ENCODE peak calls at places on chromosomes 16 and 17, in eight cellular contexts. One of them, this sample, is unnamed.
A peak's percentile ranks its signal among the peaks of the same experiment; 100 is the strongest.

GRCh38 chr17:31416503-31416923 is 25.0 kb downstream of the RAB11FIP4 start:
- DNase-seq in BE2C: no peak
- DNase-seq in mammary epithelial cell: no peak
- DNase-seq in foreskin fibroblast: no peak
- DNase-seq in left ventricle myocardium inferior: peak; percentile 45
- DNase-seq in A673: no peak
- DNase-seq in NB4: no peak
- DNase-seq in fibroblast of mammary gland: no peak
- DNase-seq in this sample: no peak

GRCh38 chr16:50680556-50680893 is 587 bp downstream of the SNX20 start:
- DNase-seq in BE2C: no peak
- DNase-seq in mammary epithelial cell: no peak
- DNase-seq in foreskin fibroblast: no peak
- DNase-seq in left ventricle myocardium inferior: no peak
- DNase-seq in A673: no peak
- DNase-seq in NB4: no peak
- DNase-seq in fibroblast of mammary gland: no peak
- DNase-seq in this sample: no peak

GRCh38 chr17:56558088-56558487 is 35.4 kb upstream of the NOG start:
- DNase-seq in BE2C: no peak
- DNase-seq in mammary epithelial cell: no peak
- DNase-seq in foreskin fibroblast: no peak
- DNase-seq in left ventricle myocardium inferior: no peak
- DNase-seq in A673: no peak
- DNase-seq in NB4: no peak
- DNase-seq in fibroblast of mammary gland: no peak
- DNase-seq in this sample: no peak

GRCh38 chr17:81391268-81391963 is 3.8 kb upstream of the BAHCC1 start:
- DNase-seq in BE2C: no peak
- DNase-seq in mammary epithelial cell: no peak
- DNase-seq in foreskin fibroblast: no peak
- DNase-seq in left ventricle myocardium inferior: no peak
- DNase-seq in A673: no peak
- DNase-seq in NB4: no peak
- DNase-seq in fibroblast of mammary gland: no peak
- DNase-seq in this sample: no peak

GRCh38 chr17:82964851-82965341 is 114.5 kb upstream of the METRNL start:
- DNase-seq in BE2C: no peak
- DNase-seq in mammary epithelial cell: no peak
- DNase-seq in foreskin fibroblast: no peak
- DNase-seq in left ventricle myocardium inferior: no peak
- DNase-seq in A673: no peak
- DNase-seq in NB4: no peak
- DNase-seq in fibroblast of mammary gland: no peak
- DNase-seq in this sample: no peak

GRCh38 chr17:54992797-54993639 is 24.5 kb downstream of the STXBP4 start:
- DNase-seq in BE2C: peak; percentile 26
- DNase-seq in mammary epithelial cell: peak; percentile 30
- DNase-seq in foreskin fibroblast: peak; percentile 14
- DNase-seq in left ventricle myocardium inferior: no peak
- DNase-seq in A673: peak; percentile 74
- DNase-seq in NB4: peak; percentile 58
- DNase-seq in fibroblast of mammary gland: peak; percentile 62
- DNase-seq in this sample: peak; percentile 57

GRCh38 chr16:17138801-17139200 is 332.0 kb downstream of the XYLT1 start:
- DNase-seq in BE2C: no peak
- DNase-seq in mammary epithelial cell: no peak
- DNase-seq in foreskin fibroblast: no peak
- DNase-seq in left ventricle myocardium inferior: no peak
- DNase-seq in A673: peak; percentile 8
- DNase-seq in NB4: peak; percentile 5
- DNase-seq in fibroblast of mammary gland: peak; percentile 13
- DNase-seq in this sample: no peak

GRCh38 chr16:80852261-80852872 is 48.0 kb upstream of the CDYL2 start:
- DNase-seq in BE2C: peak; percentile 6
- DNase-seq in mammary epithelial cell: peak; percentile 2
- DNase-seq in foreskin fibroblast: peak; percentile 16
- DNase-seq in left ventricle myocardium inferior: no peak
- DNase-seq in A673: peak; percentile 38
- DNase-seq in NB4: peak; percentile 44
- DNase-seq in fibroblast of mammary gland: peak; percentile 38
- DNase-seq in this sample: peak; percentile 29

GRCh38 chr16:28910046-28911031 is 14.7 kb downstream of the RABEP2 start:
- DNase-seq in BE2C: no peak
- DNase-seq in mammary epithelial cell: peak; percentile 43
- DNase-seq in foreskin fibroblast: no peak
- DNase-seq in left ventricle myocardium inferior: no peak
- DNase-seq in A673: no peak
- DNase-seq in NB4: no peak
- DNase-seq in fibroblast of mammary gland: peak; percentile 1
- DNase-seq in this sample: no peak

GRCh38 chr16:1674751-1675664 is 3.1 kb upstream of the JPT2 start:
- DNase-seq in BE2C: no peak
- DNase-seq in mammary epithelial cell: peak; percentile 67
- DNase-seq in foreskin fibroblast: peak; percentile 65
- DNase-seq in left ventricle myocardium inferior: no peak
- DNase-seq in A673: no peak
- DNase-seq in NB4: no peak
- DNase-seq in fibroblast of mammary gland: peak; percentile 58
- DNase-seq in this sample: peak; percentile 45

GRCh38 chr16:67561501-67561823 is 864 bp upstream of the CTCF start:
- DNase-seq in BE2C: no peak
- DNase-seq in mammary epithelial cell: no peak
- DNase-seq in foreskin fibroblast: no peak
- DNase-seq in left ventricle myocardium inferior: no peak
- DNase-seq in A673: no peak
- DNase-seq in NB4: no peak
- DNase-seq in fibroblast of mammary gland: no peak
- DNase-seq in this sample: no peak

GRCh38 chr16:47467501-47467900 is 6.4 kb downstream of the PHKB start:
- DNase-seq in BE2C: no peak
- DNase-seq in mammary epithelial cell: no peak
- DNase-seq in foreskin fibroblast: peak; percentile 1
- DNase-seq in left ventricle myocardium inferior: no peak
- DNase-seq in A673: no peak
- DNase-seq in NB4: no peak
- DNase-seq in fibroblast of mammary gland: no peak
- DNase-seq in this sample: no peak

GRCh38 chr16:85675528-85675927 is 13.2 kb downstream of the GINS2 start:
- DNase-seq in BE2C: no peak
- DNase-seq in mammary epithelial cell: no peak
- DNase-seq in foreskin fibroblast: peak; percentile 38
- DNase-seq in left ventricle myocardium inferior: no peak
- DNase-seq in A673: peak; percentile 48
- DNase-seq in NB4: peak; percentile 61
- DNase-seq in fibroblast of mammary gland: peak; percentile 54
- DNase-seq in this sample: peak; percentile 31

GRCh38 chr17:15414502-15415348 is 52.7 kb downstream of the CDRT4 start:
- DNase-seq in BE2C: no peak
- DNase-seq in mammary epithelial cell: no peak
- DNase-seq in foreskin fibroblast: no peak
- DNase-seq in left ventricle myocardium inferior: peak; percentile 82
- DNase-seq in A673: no peak
- DNase-seq in NB4: no peak
- DNase-seq in fibroblast of mammary gland: no peak
- DNase-seq in this sample: no peak

GRCh38 chr17:46013502-46014165 is 14.6 kb downstream of the STH start:
- DNase-seq in BE2C: peak; percentile 47
- DNase-seq in mammary epithelial cell: peak; percentile 22
- DNase-seq in foreskin fibroblast: peak; percentile 76
- DNase-seq in left ventricle myocardium inferior: no peak
- DNase-seq in A673: peak; percentile 84
- DNase-seq in NB4: no peak
- DNase-seq in fibroblast of mammary gland: peak; percentile 57
- DNase-seq in this sample: peak; percentile 82

GRCh38 chr16:3356118-3356517 is 429 bp downstream of the OR2C1 start:
- DNase-seq in BE2C: peak; percentile 57
- DNase-seq in mammary epithelial cell: no peak
- DNase-seq in foreskin fibroblast: no peak
- DNase-seq in left ventricle myocardium inferior: no peak
- DNase-seq in A673: no peak
- DNase-seq in NB4: no peak
- DNase-seq in fibroblast of mammary gland: no peak
- DNase-seq in this sample: no peak
- TF ChIP-seq CTCF in BE2C: peak; percentile 56
- TF ChIP-seq CTCF in mammary epithelial cell: no peak
- TF ChIP-seq CTCF in foreskin fibroblast: no peak
- TF ChIP-seq CTCF in left ventricle myocardium inferior: no peak
- TF ChIP-seq CTCF in A673: no peak
- TF ChIP-seq CTCF in NB4: no peak
- TF ChIP-seq CTCF in fibroblast of mammary gland: no peak
- TF ChIP-seq CTCF in this sample: no peak

GRCh38 chr17:7232114-7232513 is 2.2 kb downstream of the DVL2 start:
- DNase-seq in BE2C: no peak
- DNase-seq in mammary epithelial cell: no peak
- DNase-seq in foreskin fibroblast: no peak
- DNase-seq in left ventricle myocardium inferior: no peak
- DNase-seq in A673: no peak
- DNase-seq in NB4: no peak
- DNase-seq in fibroblast of mammary gland: no peak
- DNase-seq in this sample: no peak
- H3K4me3 ChIP-seq in BE2C: no peak overlapping the region
- H3K4me3 ChIP-seq in mammary epithelial cell: peak overlapping the region; percentile 38
- H3K4me3 ChIP-seq in foreskin fibroblast: peak overlapping the region; percentile 68
- H3K4me3 ChIP-seq in left ventricle myocardium inferior: no peak overlapping the region
- H3K4me3 ChIP-seq in A673: peak overlapping the region; percentile 78
- H3K4me3 ChIP-seq in NB4: peak overlapping the region; percentile 50
- H3K4me3 ChIP-seq in fibroblast of mammary gland: peak overlapping the region; percentile 11
- H3K4me3 ChIP-seq in this sample: no peak overlapping the region

GRCh38 chr17:77854759-77855745 is 103.5 kb upstream of the TNRC6C start:
- DNase-seq in BE2C: no peak
- DNase-seq in mammary epithelial cell: no peak
- DNase-seq in foreskin fibroblast: no peak
- DNase-seq in left ventricle myocardium inferior: no peak
- DNase-seq in A673: no peak
- DNase-seq in NB4: no peak
- DNase-seq in fibroblast of mammary gland: no peak
- DNase-seq in this sample: no peak

GRCh38 chr17:77854083-77854758 is 104.3 kb upstream of the TNRC6C start:
- DNase-seq in BE2C: no peak
- DNase-seq in mammary epithelial cell: no peak
- DNase-seq in foreskin fibroblast: no peak
- DNase-seq in left ventricle myocardium inferior: peak; percentile 4
- DNase-seq in A673: no peak
- DNase-seq in NB4: no peak
- DNase-seq in fibroblast of mammary gland: no peak
- DNase-seq in this sample: no peak

GRCh38 chr17:77853208-77853977 is 105.1 kb upstream of the TNRC6C start:
- DNase-seq in BE2C: no peak
- DNase-seq in mammary epithelial cell: no peak
- DNase-seq in foreskin fibroblast: no peak
- DNase-seq in left ventricle myocardium inferior: peak; percentile 0
- DNase-seq in A673: no peak
- DNase-seq in NB4: no peak
- DNase-seq in fibroblast of mammary gland: no peak
- DNase-seq in this sample: no peak

GRCh38 chr17:77851921-77852320 is 106.6 kb upstream of the TNRC6C start:
- DNase-seq in BE2C: no peak
- DNase-seq in mammary epithelial cell: no peak
- DNase-seq in foreskin fibroblast: no peak
- DNase-seq in left ventricle myocardium inferior: no peak
- DNase-seq in A673: no peak
- DNase-seq in NB4: no peak
- DNase-seq in fibroblast of mammary gland: no peak
- DNase-seq in this sample: no peak

GRCh38 chr17:77852666-77853207 is 105.8 kb upstream of the TNRC6C start:
- DNase-seq in BE2C: no peak
- DNase-seq in mammary epithelial cell: no peak
- DNase-seq in foreskin fibroblast: no peak
- DNase-seq in left ventricle myocardium inferior: peak; percentile 6
- DNase-seq in A673: no peak
- DNase-seq in NB4: no peak
- DNase-seq in fibroblast of mammary gland: no peak
- DNase-seq in this sample: no peak
- TF ChIP-seq CTCF in BE2C: no peak
- TF ChIP-seq CTCF in mammary epithelial cell: no peak
- TF ChIP-seq CTCF in foreskin fibroblast: no peak
- TF ChIP-seq CTCF in left ventricle myocardium inferior: no peak
- TF ChIP-seq CTCF in A673: no peak
- TF ChIP-seq CTCF in NB4: no peak
- TF ChIP-seq CTCF in fibroblast of mammary gland: no peak
- TF ChIP-seq CTCF in this sample: no peak

DNA sequence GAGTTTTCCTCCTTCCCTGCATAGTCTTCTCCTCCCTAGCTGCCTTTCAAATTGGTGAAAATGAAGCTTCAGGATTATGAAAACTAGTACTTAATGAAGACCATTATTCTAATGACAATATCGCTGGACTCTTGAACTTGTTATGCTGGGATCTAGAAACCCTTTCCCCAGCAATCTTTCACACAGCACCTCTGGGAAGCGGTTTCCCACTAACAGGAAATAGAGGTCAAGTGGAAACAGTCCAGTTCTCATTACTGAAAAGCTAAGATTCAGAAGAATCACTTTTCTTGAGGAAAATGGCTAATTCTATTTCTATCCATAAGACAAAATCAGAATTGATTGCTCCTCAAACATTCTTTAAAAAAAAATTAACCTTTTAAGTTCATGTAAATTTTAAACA is 2.0 kb upstream of the VEZF1 start:
- DNase-seq in BE2C: no peak
- DNase-seq in mammary epithelial cell: no peak
- DNase-seq in foreskin fibroblast: no peak
- DNase-seq in left ventricle myocardium inferior: no peak
- DNase-seq in A673: no peak
- DNase-seq in NB4: no peak
- DNase-seq in fibroblast of mammary gland: no peak
- DNase-seq in this sample: no peak
- H3K4me3 ChIP-seq in BE2C: no peak overlapping the region
- H3K4me3 ChIP-seq in mammary epithelial cell: no peak overlapping the region
- H3K4me3 ChIP-seq in foreskin fibroblast: no peak overlapping the region
- H3K4me3 ChIP-seq in left ventricle myocardium inferior: no peak overlapping the region
- H3K4me3 ChIP-seq in A673: no peak overlapping the region
- H3K4me3 ChIP-seq in NB4: no peak overlapping the region
- H3K4me3 ChIP-seq in fibroblast of mammary gland: no peak overlapping the region
- H3K4me3 ChIP-seq in this sample: no peak overlapping the region

GRCh38 chr17:50117202-50118040 is 12.5 kb downstream of the SAMD14 start:
- DNase-seq in BE2C: peak; percentile 88
- DNase-seq in mammary epithelial cell: peak; percentile 42
- DNase-seq in foreskin fibroblast: no peak
- DNase-seq in left ventricle myocardium inferior: no peak
- DNase-seq in A673: peak; percentile 44
- DNase-seq in NB4: peak; percentile 83
- DNase-seq in fibroblast of mammary gland: peak; percentile 48
- DNase-seq in this sample: peak; percentile 44
- TF ChIP-seq CTCF in BE2C: peak; percentile 61
- TF ChIP-seq CTCF in mammary epithelial cell: peak; percentile 63
- TF ChIP-seq CTCF in foreskin fibroblast: peak; percentile 48
- TF ChIP-seq CTCF in left ventricle myocardium inferior: peak; percentile 76
- TF ChIP-seq CTCF in A673: peak; percentile 49
- TF ChIP-seq CTCF in NB4: peak; percentile 51
- TF ChIP-seq CTCF in fibroblast of mammary gland: no peak
- TF ChIP-seq CTCF in this sample: peak; percentile 48